ENCODE peak calls at places on chromosomes 7 and 10, in five cellular contexts. J, I, W, O and Y are unnamed samples.

GRCh38 chr7:41069635-41070034 is 633.3 kb downstream of the INHBA start:
- DNase-seq in I (no peak), O (no peak), W (no peak), J (no peak), Y (no peak)

GRCh38 chr10:123318516-123318915 is 164.3 kb downstream of the BUB3 start:
- DNase-seq in O (no peak), I (no peak), J (no peak), W (no peak), Y (peak)

GRCh38 chr10:21494221-21495001 is 31.1 kb downstream of the SKIDA1 start:
- DNase-seq in O (no peak), J (no peak), I (no peak), W (no peak), Y (peak)

GRCh38 chr10:95363303-95363912 is 72.6 kb upstream of the PDLIM1 start:
- DNase-seq in W (no peak), I (peak), J (peak), O (peak), Y (peak)

GRCh38 chr10:12416396-12417090 is 67.2 kb downstream of the CAMK1D start:
- DNase-seq in W (no peak), O (no peak), J (no peak), I (no peak), Y (no peak)

GRCh38 chr10:131195116-131195515 is 116.4 kb downstream of the TCERG1L start:
- DNase-seq in O (no peak), J (no peak), W (no peak), I (no peak), Y (no peak)

GRCh38 chr7:38940774-38941173 is 31.8 kb upstream of the VPS41 start:
- DNase-seq in W (no peak), O (no peak), J (no peak), I (no peak), Y (no peak)

GRCh38 chr10:69757553-69758309 is 44.0 kb upstream of the COL13A1 start:
- DNase-seq in J (no peak), O (peak), W (peak), I (peak), Y (no peak)

GRCh38 chr10:61487506-61487905 is 34.3 kb upstream of the TMEM26 start:
- DNase-seq in J (no peak), W (no peak), O (peak), I (peak), Y (no peak)

GRCh38 chr7:159142730-159143129 is 1.9 kb downstream of the VIPR2 start:
- DNase-seq in O (no peak), W (no peak), J (no peak), I (no peak), Y (peak)

GRCh38 chr7:28055161-28055544 is 125.4 kb downstream of the JAZF1 start:
- DNase-seq in W (no peak), O (peak), J (no peak), I (peak), Y (no peak)

GRCh38 chr10:93181929-93182327 is 108.2 kb downstream of the CYP26A1 start:
- DNase-seq in O (no peak), W (no peak), J (no peak), I (no peak), Y (no peak)

GRCh38 chr10:124748206-124748605 is 4.0 kb upstream of the FAM53B start:
- DNase-seq in W (no peak), O (no peak), I (no peak), J (no peak), Y (no peak)

GRCh38 chr10:102424916-102425315 is 4.3 kb downstream of the FBXL15 start:
- DNase-seq in W (no peak), J (no peak), I (no peak), O (no peak), Y (no peak)

GRCh38 chr10:119517235-119518141 is 25.0 kb downstream of the RGS10 start:
- DNase-seq in O (peak), J (no peak), W (no peak), I (peak), Y (peak)

GRCh38 chr7:16900212-16900768 is 18.5 kb upstream of the AGR3 start:
- DNase-seq in J (no peak), I (no peak), O (no peak), W (no peak), Y (no peak)

GRCh38 chr10:29141761-29142160 is 147.1 kb upstream of the LYZL1 start:
- DNase-seq in J (no peak), I (peak), O (peak), W (no peak), Y (peak)

GRCh38 chr7:152673902-152674301 is 2.0 kb downstream of the XRCC2 start:
- DNase-seq in W (no peak), O (no peak), I (peak), J (no peak), Y (no peak)

GRCh38 chr7:327991-328702 is 38.2 kb downstream of the FOXL3 start:
- DNase-seq in W (no peak), O (no peak), I (no peak), J (no peak), Y (no peak)

GRCh38 chr7:24200407-24200806 is 83.6 kb upstream of the NPY start:
- DNase-seq in O (no peak), I (no peak), W (no peak), J (no peak), Y (no peak)

GRCh38 chr7:13724631-13725566 is 264.6 kb downstream of the ETV1 start:
- DNase-seq in J (no peak), W (no peak), I (peak), O (no peak), Y (no peak)

GRCh38 chr7:143405158-143405557 is 3.5 kb downstream of the EPHA1 start:
- DNase-seq in I (no peak), W (no peak), O (no peak), J (no peak), Y (no peak)

GRCh38 chr7:127932496-127932895 is 98.7 kb downstream of the LRRC4 start:
- DNase-seq in W (no peak), O (peak), I (no peak), J (no peak), Y (no peak)

GRCh38 chr10:4434536-4435071 is 391.4 kb upstream of the AKR1E2 start:
- DNase-seq in I (no peak), O (no peak), W (no peak), J (no peak), Y (no peak)

GRCh38 chr7:95867309-95867708 is 95.0 kb downstream of the DYNC1I1 start:
- DNase-seq in I (no peak), J (no peak), O (no peak), W (no peak), Y (peak)

GRCh38 chr7:29647020-29647654 is 83.5 kb downstream of the PRR15 start:
- DNase-seq in W (no peak), J (no peak), I (no peak), O (peak), Y (no peak)

GRCh38 chr7:11780267-11780666 is 51.7 kb downstream of the THSD7A start:
- DNase-seq in O (no peak), I (no peak), W (no peak), J (no peak), Y (no peak)

GRCh38 chr7:11786186-11786585 is 45.8 kb downstream of the THSD7A start:
- DNase-seq in O (peak), W (no peak), I (peak), J (no peak), Y (peak)

GRCh38 chr7:11788568-11788967 is 43.4 kb downstream of the THSD7A start:
- DNase-seq in O (no peak), W (no peak), J (no peak), I (no peak), Y (no peak)

GRCh38 chr7:11787534-11787933 is 44.5 kb downstream of the THSD7A start:
- DNase-seq in I (no peak), J (no peak), W (no peak), O (no peak), Y (no peak)

GRCh38 chr7:11784808-11785536 is 47.0 kb downstream of the THSD7A start:
- DNase-seq in J (no peak), I (peak), W (no peak), O (no peak), Y (no peak)
- H3K4me3 ChIP-seq in J (no peak), I (no peak), W (no peak), O (no peak), Y (no peak)

DNA sequence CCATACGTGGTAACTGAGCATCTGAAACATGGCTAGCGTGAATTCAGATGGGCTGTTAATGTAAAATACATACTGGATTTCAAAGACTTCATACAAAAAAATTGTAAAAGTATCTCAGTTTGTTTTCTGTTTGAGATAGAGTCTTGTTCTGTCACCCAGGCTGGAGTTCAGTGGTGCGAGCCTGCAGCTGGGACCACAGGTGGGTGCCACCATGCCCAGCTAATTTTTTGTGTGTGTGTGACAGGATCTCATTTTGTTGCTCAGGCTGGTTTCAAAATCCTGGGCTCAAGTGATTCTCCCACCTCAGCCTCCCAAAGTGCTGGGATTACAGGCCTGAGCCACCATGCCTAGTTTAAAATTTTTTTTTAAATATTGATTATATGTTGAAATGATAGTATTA is 4.5 kb downstream of the TMEM243 start:
- DNase-seq in W (no peak), J (no peak), I (no peak), O (no peak), Y (no peak)
- H3K9ac ChIP-seq in W (no peak), J (no peak), I (no peak), O (no peak), Y (no peak)

DNA sequence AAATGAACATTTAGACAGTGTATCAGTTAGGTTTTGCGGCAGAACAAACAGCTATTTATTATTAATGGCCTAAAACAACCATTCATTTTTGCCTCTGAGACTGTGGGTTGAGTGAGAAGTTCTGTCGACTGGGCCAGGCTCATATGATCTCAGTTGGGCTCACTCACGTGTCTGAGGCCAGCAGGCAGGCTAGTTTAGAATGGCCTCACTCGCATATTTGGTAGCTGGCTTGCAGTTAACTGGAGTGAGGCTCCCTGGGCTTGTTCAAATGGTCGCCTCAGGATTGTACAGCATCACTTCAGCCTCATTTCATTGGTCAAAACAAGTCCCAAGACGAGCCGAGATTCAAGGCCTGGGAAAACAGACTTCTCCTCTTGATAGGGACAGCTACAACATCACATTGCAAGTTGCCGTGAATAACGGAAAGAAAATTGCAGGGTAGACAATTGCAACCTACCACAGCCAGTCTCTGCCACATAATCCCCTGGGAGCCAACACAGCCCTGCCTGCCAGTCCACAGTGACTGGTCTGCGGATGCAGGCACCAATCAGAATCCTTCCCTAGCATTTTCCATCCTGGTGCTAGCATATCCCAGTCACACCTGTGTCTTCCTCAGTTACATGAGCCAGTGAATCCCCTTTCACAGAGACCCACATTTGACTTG is 23.1 kb upstream of the PPIF start:
- DNase-seq in W (no peak), J (no peak), I (no peak), O (no peak), Y (no peak)
- H3K27ac ChIP-seq in W (no peak), J (no peak), I (peak), O (no peak), Y (no peak)

GRCh38 chr7:44998153-44998871 is 1.7 kb upstream of the CCM2 start:
- DNase-seq in J (no peak), I (no peak), W (no peak), O (no peak), Y (no peak)
- H3K4me3 ChIP-seq in J (peak), I (peak), W (peak), O (no peak), Y (peak)

DNA sequence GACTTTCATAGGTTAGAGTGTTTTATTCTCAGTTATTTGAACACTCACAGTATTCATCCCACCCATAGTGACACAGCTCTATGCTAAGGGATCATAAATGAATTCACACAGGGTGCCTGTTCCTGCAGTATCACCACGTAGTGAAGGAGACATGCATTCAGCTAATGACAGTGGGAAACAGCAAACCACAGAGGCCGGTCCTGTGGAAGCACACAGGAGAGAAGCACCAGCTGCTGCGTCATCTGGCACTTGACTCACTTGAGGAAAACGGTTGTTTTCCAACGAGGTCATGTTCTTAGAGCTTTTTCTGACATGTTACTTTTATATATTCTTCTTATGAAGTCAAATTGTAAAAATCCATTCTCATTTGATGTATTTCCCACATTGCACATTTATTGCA is 73.0 kb downstream of the UBE3C start:
- DNase-seq in I (no peak), O (peak), W (no peak), J (no peak), Y (no peak)
- H3K9ac ChIP-seq in I (no peak), O (peak), W (no peak), J (no peak), Y (no peak)

GRCh38 chr10:24900888-24901685 is 51.3 kb downstream of the PRTFDC1 start:
- DNase-seq in J (no peak), O (no peak), W (no peak), I (no peak), Y (no peak)
- H3K27ac ChIP-seq in J (peak), O (peak), W (no peak), I (peak), Y (no peak)

DNA sequence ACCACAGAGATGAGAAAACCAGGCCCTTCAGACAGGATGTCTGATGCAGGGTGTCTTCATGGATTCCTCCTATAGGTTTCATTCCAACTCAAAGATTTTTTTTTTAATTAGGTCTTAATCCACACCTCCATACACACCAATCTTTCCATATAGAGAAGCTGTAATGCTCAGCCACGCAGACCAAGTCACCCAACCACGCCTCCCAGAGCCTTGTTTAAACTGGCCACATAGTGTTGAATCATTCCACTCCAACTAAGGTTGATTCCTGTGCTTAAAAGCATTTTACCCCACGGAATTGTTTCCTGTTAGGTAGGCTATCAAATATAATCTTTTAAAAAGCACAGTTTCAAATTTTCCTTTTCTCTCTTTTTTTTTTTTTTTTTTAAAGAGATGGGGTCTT is 153.6 kb downstream of the TYW1B start:
- DNase-seq in O (no peak), J (no peak), W (no peak), I (peak), Y (no peak)
- H3K4me3 ChIP-seq in O (no peak), J (no peak), W (no peak), I (no peak), Y (no peak)

DNA sequence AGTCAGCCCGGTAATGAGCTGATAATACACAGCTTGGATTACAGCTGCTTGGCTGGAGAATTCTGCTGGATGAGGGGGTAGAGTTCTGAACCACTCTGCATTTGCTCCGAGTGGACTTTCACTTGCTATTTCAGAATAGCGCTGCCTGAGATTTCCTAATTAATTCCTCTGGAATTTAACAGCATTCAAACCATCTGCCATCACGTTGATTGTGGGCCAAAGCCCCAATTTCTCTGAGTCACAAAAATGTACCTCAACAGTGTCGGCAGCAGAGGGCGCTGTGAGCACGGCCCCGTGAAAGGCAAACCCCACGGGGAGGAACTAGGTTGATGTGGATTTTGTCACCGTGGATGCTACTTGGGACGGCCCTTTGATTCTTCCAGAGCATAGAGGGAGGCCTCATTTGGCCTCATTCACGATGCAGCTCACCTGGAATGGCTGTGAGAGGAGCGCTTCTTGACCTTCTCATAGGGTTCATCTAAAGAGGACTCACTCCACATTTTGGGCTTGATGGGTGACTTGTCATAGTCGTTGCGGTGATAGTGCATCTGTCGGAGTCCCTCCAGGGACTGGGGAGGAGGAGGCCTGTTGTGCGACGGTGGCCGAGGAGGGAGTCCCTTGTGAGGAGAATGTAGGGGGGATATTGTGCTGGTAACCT is 73.3 kb downstream of the PRPF18 start:
- DNase-seq in O (peak), J (no peak), I (peak), W (no peak), Y (peak)
- H3K9ac ChIP-seq in O (peak), J (no peak), I (no peak), W (no peak), Y (peak)